ENCODE peak calls at places on chromosomes 4 and X, in six cellular contexts. F, H, M, T, S and A are unnamed samples.

GRCh38 chrX:100368167-100368566 is 41.9 kb downstream of the PCDH19 start:
- DNase-seq in H (no peak), M (peak), S (no peak), F (peak), T (peak), A (no peak)

GRCh38 chrX:11119295-11119943 is 8.3 kb downstream of the HCCS start:
- DNase-seq in S (no peak), M (no peak), F (no peak), T (no peak), H (no peak), A (no peak)

GRCh38 chrX:68991691-68992345 is 163.0 kb downstream of the EFNB1 start:
- DNase-seq in M (no peak), F (no peak), S (no peak), H (no peak), T (no peak), A (no peak)

GRCh38 chr4:7228734-7229133 is 36.4 kb downstream of the SORCS2 start:
- DNase-seq in M (no peak), H (no peak), T (no peak), F (no peak), S (no peak), A (no peak)

GRCh38 chr4:33882246-33882990 is 2361.9 kb downstream of the ARAP2 start:
- DNase-seq in H (no peak), S (no peak), T (no peak), M (no peak), F (no peak), A (no peak)

GRCh38 chrX:44817029-44817428 is 26.8 kb upstream of the DUSP21 start:
- DNase-seq in M (no peak), H (no peak), F (no peak), T (no peak), S (no peak), A (no peak)

GRCh38 chr4:175651701-175652100 is 160.4 kb downstream of the GPM6A start:
- DNase-seq in H (no peak), T (no peak), F (no peak), M (no peak), S (no peak), A (no peak)

GRCh38 chrX:45557390-45557789 is 356.7 kb upstream of the DIPK2B start:
- DNase-seq in S (no peak), T (no peak), M (peak), H (no peak), F (no peak), A (no peak)

GRCh38 chrX:153722704-153723350 is 1.4 kb downstream of the BCAP31 start:
- DNase-seq in S (no peak), H (no peak), M (no peak), T (no peak), F (no peak), A (no peak)

GRCh38 chrX:104641176-104641575 is 75.2 kb downstream of the IL1RAPL2 start:
- DNase-seq in H (no peak), F (no peak), T (peak), M (no peak), S (no peak), A (peak)

GRCh38 chr4:184267673-184268573 is 50.2 kb upstream of the ENPP6 start:
- DNase-seq in S (no peak), M (peak), H (no peak), F (peak), T (no peak), A (no peak)

GRCh38 chr4:101191302-101192098 is 155.8 kb downstream of the PPP3CA start:
- DNase-seq in S (peak), F (no peak), T (peak), H (peak), M (peak), A (peak)
- TF ChIP-seq EP300 in S (peak), F (no peak), T (peak), H (peak), M (peak), A (peak)

GRCh38 chrX:119417842-119418241 is 18.7 kb downstream of the SLC25A43 start:
- DNase-seq in M (peak), F (peak), S (no peak), T (no peak), H (no peak), A (no peak)
- TF ChIP-seq CTCF in M (peak), F (peak), S (no peak), T (peak), H (no peak), A (no peak)

GRCh38 chrX:19670854-19671620 is 155.7 kb upstream of the MAP3K15 start:
- DNase-seq in S (peak), M (peak), H (no peak), F (peak), T (peak), A (peak)

GRCh38 chrX:19672211-19672814 is 157.0 kb upstream of the MAP3K15 start:
- DNase-seq in F (no peak), T (no peak), H (no peak), S (no peak), M (peak), A (no peak)

GRCh38 chrX:19661977-19662376 is 146.7 kb upstream of the MAP3K15 start:
- DNase-seq in M (no peak), T (no peak), H (no peak), F (no peak), S (no peak), A (no peak)

GRCh38 chrX:19670321-19670750 is 155.0 kb upstream of the MAP3K15 start:
- DNase-seq in T (no peak), S (no peak), M (no peak), H (no peak), F (peak), A (no peak)

DNA sequence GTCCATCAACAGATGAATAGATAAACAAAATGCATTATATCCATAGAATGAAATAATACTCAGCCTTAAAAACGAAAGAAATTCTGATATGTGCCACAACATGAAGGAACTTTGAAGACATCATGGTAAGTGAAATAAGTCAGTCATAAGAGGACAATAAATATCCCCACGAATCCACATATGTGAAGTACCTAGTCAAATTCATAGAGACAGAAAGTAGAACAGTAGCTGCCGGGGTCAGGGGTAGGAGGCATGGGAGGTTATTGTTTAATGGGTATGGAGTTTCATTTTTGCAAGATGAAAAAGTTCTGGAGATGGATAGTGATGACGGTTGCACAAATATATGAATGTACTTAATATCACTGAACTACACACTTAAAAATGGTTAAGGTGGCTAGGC is 151.6 kb upstream of the MAP3K15 start:
- DNase-seq in T (no peak), F (no peak), H (no peak), M (no peak), S (no peak), A (no peak)
- TF ChIP-seq EP300 in T (no peak), F (no peak), H (no peak), M (no peak), S (no peak), A (no peak)

GRCh38 chr4:126051709-126052424 is 737.1 kb downstream of the FAT4 start:
- DNase-seq in F (no peak), M (no peak), T (no peak), H (no peak), S (no peak), A (no peak)
- TF ChIP-seq CTCF in F (no peak), M (no peak), T (peak), H (no peak), S (no peak), A (no peak)

DNA sequence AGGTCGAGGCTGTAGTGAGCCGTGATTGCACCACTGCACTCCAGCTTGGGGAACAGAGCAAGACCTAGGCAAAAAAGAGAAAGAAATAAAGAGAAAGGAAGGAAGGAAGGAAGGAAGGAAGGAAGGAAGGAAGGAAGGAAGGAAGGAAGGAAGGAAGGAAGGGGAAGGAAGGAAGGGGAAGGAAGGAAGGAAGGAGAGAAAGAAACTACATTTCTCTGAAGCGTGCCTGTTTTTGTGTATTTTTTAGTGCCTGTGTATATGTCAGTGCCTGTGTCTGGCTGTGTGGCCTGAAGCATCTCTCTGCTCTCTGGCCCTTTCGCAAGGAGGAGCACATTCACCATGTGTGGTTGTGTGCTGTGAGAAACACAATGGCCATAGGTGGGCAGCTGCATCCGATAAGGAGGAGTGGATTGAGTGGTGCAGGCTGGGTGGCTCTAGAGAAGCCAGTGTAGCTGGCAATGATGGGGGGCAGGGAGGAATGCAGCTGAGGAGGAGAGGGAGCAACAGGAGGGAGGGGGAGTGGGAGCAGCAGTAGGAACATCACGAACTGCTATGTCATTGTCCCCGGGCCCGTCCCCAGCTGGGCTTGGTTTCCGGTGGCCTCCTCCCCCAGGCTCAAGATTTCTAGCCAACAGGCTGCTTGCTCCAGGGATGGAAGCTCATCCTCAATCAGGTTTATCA is 11.4 kb downstream of the SYN1 start:
- DNase-seq in S (no peak), M (no peak), F (no peak), H (no peak), T (no peak), A (no peak)
- TF ChIP-seq EP300 in S (no peak), M (no peak), F (no peak), H (no peak), T (no peak), A (no peak)

GRCh38 chrX:105701310-105702052 is 120.9 kb upstream of the NRK start:
- DNase-seq in H (no peak), T (peak), F (no peak), M (no peak), S (no peak), A (no peak)
- TF ChIP-seq CTCF in H (no peak), T (peak), F (no peak), M (no peak), S (no peak), A (no peak)

GRCh38 chr4:5146248-5146647 is 95.0 kb downstream of the STK32B start:
- DNase-seq in S (no peak), H (no peak), M (no peak), T (no peak), F (no peak), A (no peak)

GRCh38 chr4:5142726-5143125 is 91.4 kb downstream of the STK32B start:
- DNase-seq in M (peak), H (no peak), F (peak), T (peak), S (no peak), A (no peak)

GRCh38 chr4:5143940-5144339 is 92.7 kb downstream of the STK32B start:
- DNase-seq in F (no peak), M (no peak), S (no peak), H (no peak), T (no peak), A (no peak)

GRCh38 chr4:5143306-5143861 is 92.1 kb downstream of the STK32B start:
- DNase-seq in M (no peak), F (no peak), T (no peak), H (no peak), S (no peak), A (no peak)

DNA sequence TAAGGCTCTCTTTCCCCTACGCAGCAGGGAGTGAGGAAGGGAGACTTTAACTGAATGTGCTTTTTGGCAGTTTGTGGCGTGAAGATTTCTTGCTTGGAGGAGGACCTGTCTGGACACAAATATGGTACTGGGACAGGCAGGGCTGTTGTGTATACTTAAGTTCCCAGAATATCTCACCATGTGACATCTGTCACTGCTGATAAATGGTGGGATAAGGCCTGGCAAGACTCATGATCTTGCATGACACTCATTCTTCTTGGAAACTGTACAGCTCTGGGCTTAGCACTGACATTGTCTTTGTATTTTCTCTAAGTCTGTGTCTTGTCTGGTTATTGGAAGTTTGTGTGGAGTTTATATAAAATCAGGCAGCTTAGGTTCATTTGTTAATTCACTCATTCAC is 93.1 kb downstream of the STK32B start:
- DNase-seq in M (no peak), F (no peak), H (no peak), T (no peak), S (no peak), A (no peak)
- TF ChIP-seq EP300 in M (no peak), F (no peak), H (no peak), T (no peak), S (no peak), A (no peak)

GRCh38 chr4:26030780-26031179 is 116.8 kb downstream of the SMIM20 start:
- DNase-seq in S (no peak), F (no peak), T (no peak), M (no peak), H (no peak), A (no peak)

GRCh38 chr4:26030260-26030667 is 116.2 kb downstream of the SMIM20 start:
- DNase-seq in M (no peak), H (no peak), F (no peak), T (no peak), S (no peak), A (no peak)

GRCh38 chr4:26029512-26030131 is 115.6 kb downstream of the SMIM20 start:
- DNase-seq in M (no peak), F (no peak), S (no peak), H (peak), T (no peak), A (no peak)

GRCh38 chr4:26028133-26028792 is 114.2 kb downstream of the SMIM20 start:
- DNase-seq in S (no peak), T (no peak), F (no peak), H (no peak), M (no peak), A (no peak)

DNA sequence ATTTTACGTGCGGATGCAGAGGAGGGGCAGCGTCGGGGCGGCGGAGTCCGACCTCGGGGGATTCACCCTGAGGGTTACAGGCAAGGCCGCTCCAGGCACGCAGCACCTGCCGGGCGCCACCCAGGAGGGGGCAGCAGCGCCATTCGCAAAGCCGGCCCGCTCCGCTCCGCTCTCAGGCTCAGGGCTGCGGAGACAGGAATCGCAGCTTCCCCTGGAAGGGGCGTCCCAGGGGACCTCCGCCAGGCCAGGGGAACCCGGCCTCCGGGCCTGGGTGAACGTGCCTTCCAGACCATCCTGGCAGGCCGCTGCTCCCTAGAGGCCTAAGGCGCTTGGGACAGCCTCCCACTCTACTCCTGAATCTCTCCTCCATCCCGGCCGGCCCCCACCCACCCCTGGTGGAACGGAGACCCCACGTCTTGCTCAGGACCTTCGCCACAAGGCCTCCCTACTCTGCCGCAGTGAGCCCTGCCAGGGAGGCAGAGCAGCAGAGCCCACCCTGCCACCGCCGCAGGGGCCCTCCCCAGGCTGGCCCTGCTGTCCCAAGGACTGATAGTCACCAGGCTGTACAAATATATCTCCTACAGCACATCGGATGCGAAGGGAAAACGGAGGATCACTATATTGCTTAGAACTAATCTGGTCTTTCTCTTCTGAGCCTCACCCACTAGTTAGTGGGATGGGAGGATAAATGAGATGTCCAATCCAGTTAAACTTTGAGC is 114.9 kb downstream of the SMIM20 start:
- DNase-seq in S (peak), T (peak), H (peak), F (peak), M (peak), A (peak)
- TF ChIP-seq CTCF in S (peak), T (peak), H (peak), F (peak), M (peak), A (peak)